ENCODE peak calls at places on chromosomes 16 and 17, in eight cellular contexts. T, P, B, J, U, Z, I and H are unnamed samples.
A peak's percentile ranks its signal among the peaks of the same experiment; 100 is the strongest.

GRCh38 chr17:66727634-66728570 is 107.0 kb upstream of the CACNG5 start:
- DNase-seq in I (peak; percentile 76), J (no peak), P (no peak), B (peak; percentile 52), Z (peak; percentile 88), T (peak; percentile 46), U (no peak), H (peak; percentile 71)

GRCh38 chr16:12626411-12626810 is 177.3 kb downstream of the CPPED1 start:
- DNase-seq in J (no peak), I (no peak), B (no peak), P (no peak), U (no peak), T (no peak), Z (no peak), H (no peak)

GRCh38 chr17:63349478-63350000 is 96.6 kb downstream of the CYB561 start:
- DNase-seq in T (no peak), P (no peak), U (no peak), I (no peak), B (peak; percentile 46), Z (no peak), J (no peak), H (no peak)

GRCh38 chr16:47657032-47657431 is 195.9 kb downstream of the PHKB start:
- DNase-seq in J (no peak), P (no peak), T (no peak), Z (no peak), I (no peak), U (no peak), B (no peak), H (no peak)

GRCh38 chr17:42553866-42554249 is 1.1 kb downstream of the HSD17B1 start:
- DNase-seq in U (no peak), T (no peak), B (no peak), J (no peak), I (peak; percentile 74), P (no peak), Z (no peak), H (peak; percentile 67)

GRCh38 chr17:65163990-65164495 is 26.9 kb downstream of the RGS9 start:
- DNase-seq in J (no peak), Z (no peak), T (no peak), B (peak; percentile 7), I (no peak), U (no peak), P (peak; percentile 15), H (peak; percentile 83)

GRCh38 chr17:37700881-37701280 is 44.0 kb downstream of the HNF1B start:
- DNase-seq in Z (no peak), T (no peak), I (no peak), J (no peak), U (no peak), P (no peak), B (no peak), H (no peak)

GRCh38 chr17:42519546-42520444 is 16.2 kb upstream of the NAGLU start:
- DNase-seq in U (peak; percentile 93), T (peak; percentile 95), Z (peak; percentile 85), J (peak; percentile 96), P (no peak), I (peak; percentile 77), B (peak; percentile 99), H (peak; percentile 83)

GRCh38 chr16:72455743-72456659 is 284.0 kb upstream of the PMFBP1 start:
- DNase-seq in J (no peak), Z (no peak), U (no peak), P (no peak), B (no peak), T (no peak), I (no peak), H (peak; percentile 58)

GRCh38 chr17:58338907-58339774 is 10.5 kb upstream of the TSPOAP1 start:
- DNase-seq in Z (peak; percentile 74), T (no peak), B (peak; percentile 60), J (no peak), U (no peak), I (peak; percentile 85), P (peak; percentile 40), H (no peak)

DNA sequence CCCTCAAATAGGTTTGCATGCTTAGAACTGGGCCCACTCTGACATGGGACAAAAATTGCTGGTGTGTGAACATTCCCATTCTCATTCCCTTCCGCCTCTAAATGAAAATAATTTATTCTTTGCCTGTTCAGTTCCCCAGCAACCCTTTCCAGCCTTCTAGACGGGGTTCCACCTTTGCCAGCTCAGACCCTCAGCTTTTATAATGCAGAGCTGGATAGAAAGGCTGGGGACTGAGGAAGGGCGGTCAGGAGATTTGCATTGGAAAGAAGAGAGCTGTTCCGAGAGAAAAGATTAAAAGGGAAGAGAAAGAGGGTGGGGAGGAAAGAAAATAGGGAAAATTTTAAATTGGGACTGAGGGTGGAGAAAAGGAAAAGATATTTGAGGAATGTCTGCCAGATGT is 151.1 kb upstream of the WSCD1 start:
- DNase-seq in B (no peak), P (no peak), T (no peak), U (no peak), J (no peak), Z (peak; percentile 74), I (no peak), H (no peak)
- H3K4me3 ChIP-seq in B (no peak overlapping the region), P (no peak overlapping the region), T (no peak overlapping the region), U (no peak overlapping the region), J (no peak overlapping the region), Z (no peak overlapping the region), I (no peak overlapping the region), H (no peak overlapping the region)

DNA sequence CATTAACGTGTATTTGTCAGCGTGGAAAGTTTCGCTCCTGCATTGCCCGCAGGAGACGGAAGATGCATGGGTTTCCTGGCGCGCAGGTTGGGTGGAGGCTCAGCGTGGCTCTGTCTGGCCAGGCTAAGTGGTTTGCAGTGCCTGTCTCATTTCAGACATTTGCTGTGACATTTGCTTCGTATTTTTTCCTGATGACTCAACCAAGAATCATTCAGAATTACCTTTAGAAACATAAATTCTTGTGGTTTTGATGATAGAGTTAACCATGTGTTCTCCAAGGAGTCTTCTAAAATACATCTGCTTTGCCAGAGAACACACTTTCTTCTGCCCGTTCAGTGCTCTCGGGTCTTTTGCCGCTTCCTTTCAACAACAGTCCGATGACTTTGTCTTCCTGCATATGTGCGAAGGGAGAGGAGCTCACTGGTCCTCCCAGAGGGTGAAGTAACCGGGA is 216.8 kb downstream of the RPTOR start:
- DNase-seq in J (no peak), T (no peak), P (peak; percentile 65), I (no peak), U (no peak), B (peak; percentile 91), Z (no peak), H (peak; percentile 72)
- TF ChIP-seq CTCF in J (no peak), T (no peak), P (no peak), I (no peak), U (no peak), B (no peak), Z (no peak), H (no peak)

DNA sequence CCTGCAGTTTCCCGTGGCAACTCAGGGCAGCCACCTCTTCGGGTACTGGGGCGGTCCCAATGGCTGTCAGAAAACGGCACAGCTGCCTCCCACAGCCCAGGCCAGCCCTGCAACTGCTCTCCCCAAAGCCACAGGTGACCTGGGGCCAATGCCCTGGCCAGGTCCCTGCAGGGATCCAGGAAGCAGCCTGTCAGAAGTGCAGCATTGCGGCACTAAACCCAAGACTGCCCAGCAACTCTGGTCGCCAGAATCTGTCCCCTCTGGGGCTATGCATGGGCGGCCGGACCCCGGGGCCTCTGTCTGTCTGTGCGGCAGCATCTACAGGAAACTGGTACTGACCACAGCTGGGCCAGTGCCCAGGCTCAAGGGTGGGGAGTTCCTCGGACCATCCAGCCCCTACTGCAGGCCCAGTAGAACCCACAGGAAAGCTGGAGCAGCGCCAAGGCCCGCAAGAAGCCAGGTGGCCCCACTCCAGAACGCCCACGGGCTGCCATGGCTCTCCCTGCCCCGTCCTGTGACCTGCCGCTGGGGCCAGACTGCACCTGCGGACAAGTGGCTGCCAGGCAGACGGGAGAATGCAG is 5.5 kb downstream of the CYBC1 start:
- DNase-seq in B (no peak), Z (no peak), J (no peak), I (peak; percentile 72), P (no peak), T (no peak), U (no peak), H (no peak)
- H3K4me3 ChIP-seq in B (no peak overlapping the region), Z (no peak overlapping the region), J (no peak overlapping the region), I (no peak overlapping the region), P (no peak overlapping the region), T (no peak overlapping the region), U (no peak overlapping the region), H (no peak overlapping the region)

GRCh38 chr17:61479493-61480413 is 27.5 kb downstream of the TBX4 start:
- DNase-seq in B (no peak), P (no peak), I (no peak), Z (no peak), U (no peak), J (no peak), T (no peak), H (no peak)
- TF ChIP-seq CTCF in B (no peak), P (no peak), I (no peak), Z (no peak), U (no peak), J (no peak), T (no peak), H (no peak)

DNA sequence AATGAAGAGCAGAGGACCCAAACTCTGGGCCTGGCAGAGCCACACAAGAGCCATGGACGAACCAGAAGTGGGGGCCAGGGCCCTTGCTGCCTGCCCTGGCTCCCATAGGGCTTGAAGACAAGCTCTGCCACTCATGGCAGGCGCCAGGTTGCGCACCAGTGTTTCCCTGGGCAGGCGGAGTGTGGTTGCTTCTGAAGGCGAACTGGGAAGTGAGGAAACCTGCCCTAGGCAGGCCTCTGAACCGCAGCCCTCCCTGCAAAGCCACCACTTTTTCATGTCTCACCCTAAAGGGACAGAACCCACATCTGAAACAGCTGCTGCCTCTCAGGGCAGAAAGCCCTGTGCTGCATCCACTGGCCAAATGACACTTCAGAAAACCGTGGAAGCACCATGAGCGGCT is 58.9 kb downstream of the PRMT7 start:
- DNase-seq in J (no peak), P (peak; percentile 29), B (no peak), T (no peak), Z (no peak), I (no peak), U (no peak), H (no peak)
- H3K4me3 ChIP-seq in J (no peak overlapping the region), P (no peak overlapping the region), B (no peak overlapping the region), T (no peak overlapping the region), Z (no peak overlapping the region), I (no peak overlapping the region), U (no peak overlapping the region), H (no peak overlapping the region)